ENCODE peak calls at places on chromosomes 2 and 18, in seven cellular contexts. One of them, this sample, is unnamed.

GRCh38 chr2:583666-584065 is 93.5 kb downstream of the TMEM18 start:
- DNase-seq in lower leg skin: peak
- DNase-seq in Calu3: no peak
- DNase-seq in body of pancreas: no peak
- DNase-seq in MCF 10A: no peak
- DNase-seq in B cell: no peak
- DNase-seq in NB4: no peak
- DNase-seq in this sample: no peak

GRCh38 chr18:62950246-62950645 is 234.9 kb downstream of the PHLPP1 start:
- DNase-seq in NB4: no peak
- DNase-seq in lower leg skin: no peak
- DNase-seq in body of pancreas: no peak
- DNase-seq in MCF 10A: no peak
- DNase-seq in Calu3: no peak
- DNase-seq in B cell: no peak
- DNase-seq in this sample: no peak

GRCh38 chr2:173431191-173431590 is 76.5 kb downstream of the CDCA7 start:
- DNase-seq in NB4: no peak
- DNase-seq in Calu3: no peak
- DNase-seq in lower leg skin: no peak
- DNase-seq in MCF 10A: no peak
- DNase-seq in B cell: no peak
- DNase-seq in body of pancreas: no peak
- DNase-seq in this sample: no peak

GRCh38 chr2:23836505-23836904 is 90.4 kb downstream of the ATAD2B start:
- DNase-seq in B cell: no peak
- DNase-seq in MCF 10A: no peak
- DNase-seq in body of pancreas: no peak
- DNase-seq in Calu3: no peak
- DNase-seq in NB4: no peak
- DNase-seq in lower leg skin: no peak
- DNase-seq in this sample: no peak

GRCh38 chr2:75340560-75340959 is 141.2 kb upstream of the TACR1 start:
- DNase-seq in B cell: no peak
- DNase-seq in MCF 10A: no peak
- DNase-seq in NB4: no peak
- DNase-seq in Calu3: no peak
- DNase-seq in lower leg skin: no peak
- DNase-seq in body of pancreas: no peak
- DNase-seq in this sample: no peak

GRCh38 chr2:14608245-14608644 is 24.3 kb upstream of the LRATD1 start:
- DNase-seq in MCF 10A: no peak
- DNase-seq in lower leg skin: no peak
- DNase-seq in body of pancreas: no peak
- DNase-seq in Calu3: no peak
- DNase-seq in NB4: no peak
- DNase-seq in B cell: no peak
- DNase-seq in this sample: no peak

GRCh38 chr2:216651370-216651881 is 18.2 kb downstream of the IGFBP2 start:
- DNase-seq in lower leg skin: no peak
- DNase-seq in body of pancreas: peak
- DNase-seq in NB4: peak
- DNase-seq in MCF 10A: peak
- DNase-seq in B cell: no peak
- DNase-seq in Calu3: peak
- DNase-seq in this sample: no peak

GRCh38 chr2:180406687-180407086 is 399.6 kb upstream of the CWC22 start:
- DNase-seq in lower leg skin: no peak
- DNase-seq in B cell: no peak
- DNase-seq in Calu3: no peak
- DNase-seq in body of pancreas: no peak
- DNase-seq in MCF 10A: no peak
- DNase-seq in NB4: no peak
- DNase-seq in this sample: no peak

GRCh38 chr2:127416486-127417001 is 1.7 kb upstream of the PROC start:
- DNase-seq in MCF 10A: no peak
- DNase-seq in Calu3: no peak
- DNase-seq in NB4: peak
- DNase-seq in body of pancreas: no peak
- DNase-seq in B cell: no peak
- DNase-seq in lower leg skin: no peak
- DNase-seq in this sample: no peak

GRCh38 chr2:218260742-218261423 is at the start of gene GPBAR1:
- DNase-seq in NB4: peak
- DNase-seq in B cell: no peak
- DNase-seq in lower leg skin: peak
- DNase-seq in MCF 10A: no peak
- DNase-seq in body of pancreas: peak
- DNase-seq in Calu3: peak
- DNase-seq in this sample: peak

GRCh38 chr2:18436408-18437077 is 123.9 kb downstream of the RDH14 start:
- DNase-seq in MCF 10A: no peak
- DNase-seq in Calu3: no peak
- DNase-seq in lower leg skin: no peak
- DNase-seq in body of pancreas: no peak
- DNase-seq in B cell: no peak
- DNase-seq in NB4: no peak
- DNase-seq in this sample: no peak

GRCh38 chr2:193690572-193690971 is 1495.8 kb upstream of the TMEFF2 start:
- DNase-seq in Calu3: no peak
- DNase-seq in NB4: no peak
- DNase-seq in body of pancreas: no peak
- DNase-seq in MCF 10A: no peak
- DNase-seq in lower leg skin: no peak
- DNase-seq in B cell: no peak
- DNase-seq in this sample: no peak

DNA sequence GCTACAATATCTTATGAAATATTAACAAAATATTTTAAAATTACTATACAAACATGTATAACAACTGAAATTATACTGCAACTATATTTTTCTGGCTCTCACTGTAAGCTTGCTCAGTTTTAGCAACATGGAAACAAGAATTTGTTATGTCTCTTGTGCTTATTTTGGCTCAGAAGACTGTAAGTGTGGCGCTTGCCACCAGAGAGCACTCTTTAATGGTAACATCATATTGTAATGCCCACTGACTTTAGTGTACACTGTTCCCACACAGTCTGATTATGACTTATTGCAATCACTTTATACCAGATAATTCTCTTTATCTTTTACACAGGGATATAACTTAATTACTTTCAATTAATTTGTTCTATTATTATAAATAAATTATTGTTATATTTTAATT is 1500.6 kb upstream of the TMEFF2 start:
- DNase-seq in Calu3: peak
- DNase-seq in body of pancreas: no peak
- DNase-seq in lower leg skin: no peak
- DNase-seq in NB4: peak
- DNase-seq in B cell: no peak
- DNase-seq in MCF 10A: peak
- DNase-seq in this sample: no peak
- TF ChIP-seq CTCF in Calu3: peak
- TF ChIP-seq CTCF in body of pancreas: no peak
- TF ChIP-seq CTCF in lower leg skin: no peak
- TF ChIP-seq CTCF in NB4: peak
- TF ChIP-seq CTCF in B cell: no peak
- TF ChIP-seq CTCF in MCF 10A: peak
- TF ChIP-seq CTCF in this sample: no peak

GRCh38 chr2:171571721-171572120 is 49.4 kb downstream of the CYBRD1 start:
- DNase-seq in Calu3: no peak
- DNase-seq in B cell: no peak
- DNase-seq in MCF 10A: no peak
- DNase-seq in body of pancreas: no peak
- DNase-seq in lower leg skin: no peak
- DNase-seq in NB4: no peak
- DNase-seq in this sample: no peak

GRCh38 chr2:171564463-171564862 is 42.2 kb downstream of the CYBRD1 start:
- DNase-seq in Calu3: no peak
- DNase-seq in B cell: no peak
- DNase-seq in body of pancreas: no peak
- DNase-seq in lower leg skin: no peak
- DNase-seq in MCF 10A: no peak
- DNase-seq in NB4: no peak
- DNase-seq in this sample: no peak

GRCh38 chr2:171566753-171567152 is 44.5 kb downstream of the CYBRD1 start:
- DNase-seq in Calu3: no peak
- DNase-seq in NB4: no peak
- DNase-seq in body of pancreas: no peak
- DNase-seq in lower leg skin: no peak
- DNase-seq in MCF 10A: no peak
- DNase-seq in B cell: no peak
- DNase-seq in this sample: no peak

GRCh38 chr2:171566099-171566498 is 43.8 kb downstream of the CYBRD1 start:
- DNase-seq in lower leg skin: no peak
- DNase-seq in Calu3: no peak
- DNase-seq in B cell: no peak
- DNase-seq in NB4: no peak
- DNase-seq in MCF 10A: no peak
- DNase-seq in body of pancreas: no peak
- DNase-seq in this sample: no peak

DNA sequence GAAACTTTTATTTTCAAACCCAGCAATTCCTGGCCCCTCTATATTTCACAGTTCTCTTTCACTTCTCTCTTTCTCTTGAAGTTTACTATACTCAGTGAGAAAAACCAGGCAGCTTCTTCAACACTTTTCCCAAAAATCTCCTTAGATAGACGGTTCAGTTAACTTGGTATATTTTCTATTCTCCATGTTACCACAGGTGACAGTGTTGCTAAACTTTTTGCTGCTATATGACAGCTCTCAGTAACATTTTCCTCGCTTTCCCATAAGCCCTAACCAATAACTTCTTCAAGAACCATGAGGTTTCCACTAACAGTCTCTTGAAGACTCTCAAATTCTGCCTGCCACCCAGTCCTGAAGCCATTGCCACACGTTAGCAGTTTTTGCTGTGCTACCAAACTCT is 45.8 kb downstream of the CYBRD1 start:
- DNase-seq in NB4: peak
- DNase-seq in Calu3: no peak
- DNase-seq in B cell: no peak
- DNase-seq in MCF 10A: no peak
- DNase-seq in body of pancreas: no peak
- DNase-seq in lower leg skin: no peak
- DNase-seq in this sample: no peak
- TF ChIP-seq CTCF in NB4: no peak
- TF ChIP-seq CTCF in Calu3: no peak
- TF ChIP-seq CTCF in B cell: no peak
- TF ChIP-seq CTCF in MCF 10A: no peak
- TF ChIP-seq CTCF in body of pancreas: no peak
- TF ChIP-seq CTCF in lower leg skin: no peak
- TF ChIP-seq CTCF in this sample: no peak

DNA sequence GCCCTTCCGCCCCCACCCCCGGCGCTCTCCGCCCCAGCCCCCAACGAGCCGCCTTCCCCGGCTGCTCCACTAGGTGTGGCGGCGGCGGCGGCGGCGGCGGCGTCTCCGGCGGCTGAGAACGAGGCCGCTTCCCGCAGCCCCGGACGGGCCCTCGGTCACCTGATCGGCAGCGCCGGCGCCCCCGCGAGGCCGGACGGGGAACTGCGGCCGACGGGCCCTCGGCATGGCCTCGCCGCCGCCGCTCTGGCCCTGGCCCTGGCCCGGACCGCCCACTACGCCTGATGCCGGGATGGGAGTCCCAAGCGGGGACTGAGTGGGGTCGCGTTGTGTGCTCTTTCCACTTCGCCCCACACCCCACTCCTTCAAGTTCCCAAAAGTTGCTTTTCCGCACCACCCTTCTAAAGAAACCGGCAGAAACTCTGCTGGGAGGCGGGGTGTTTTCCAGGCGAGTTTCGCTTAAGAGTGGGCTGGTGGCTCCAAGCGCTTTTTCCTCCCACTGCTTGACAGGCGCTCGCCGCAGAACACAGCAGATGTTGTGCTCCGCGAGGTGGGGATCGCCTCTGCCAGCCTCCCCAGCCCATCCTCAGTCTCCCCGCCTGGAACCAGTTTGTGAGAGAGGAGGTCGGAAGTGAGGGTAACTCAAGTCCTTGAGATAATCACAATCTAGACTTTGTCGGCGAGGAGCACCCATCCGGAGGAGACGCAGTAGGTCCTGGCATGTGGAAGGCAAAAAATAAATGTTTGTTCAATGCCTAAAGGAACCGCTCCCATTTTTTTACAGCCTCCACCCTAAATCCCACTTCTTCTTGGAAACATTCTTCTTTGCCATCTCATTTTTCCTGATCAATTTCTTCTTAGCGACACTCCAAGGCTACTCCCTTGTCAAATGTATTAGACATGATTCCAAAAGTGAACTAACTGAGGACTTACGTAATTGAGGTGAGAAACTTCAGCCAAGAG is at the start of gene NCKAP1:
- DNase-seq in lower leg skin: peak
- DNase-seq in MCF 10A: peak
- DNase-seq in NB4: no peak
- DNase-seq in body of pancreas: peak
- DNase-seq in B cell: peak
- DNase-seq in Calu3: peak
- DNase-seq in this sample: peak
- TF ChIP-seq CTCF in lower leg skin: no peak
- TF ChIP-seq CTCF in MCF 10A: peak
- TF ChIP-seq CTCF in NB4: no peak
- TF ChIP-seq CTCF in body of pancreas: peak
- TF ChIP-seq CTCF in B cell: peak
- TF ChIP-seq CTCF in Calu3: peak
- TF ChIP-seq CTCF in this sample: peak

GRCh38 chr2:220101902-220102301 is 474.5 kb downstream of the SLC4A3 start:
- DNase-seq in MCF 10A: no peak
- DNase-seq in Calu3: no peak
- DNase-seq in lower leg skin: no peak
- DNase-seq in NB4: no peak
- DNase-seq in B cell: no peak
- DNase-seq in body of pancreas: no peak
- DNase-seq in this sample: no peak

GRCh38 chr2:220107380-220107791 is 480.0 kb downstream of the SLC4A3 start:
- DNase-seq in body of pancreas: no peak
- DNase-seq in lower leg skin: no peak
- DNase-seq in MCF 10A: no peak
- DNase-seq in NB4: no peak
- DNase-seq in Calu3: no peak
- DNase-seq in B cell: no peak
- DNase-seq in this sample: no peak

GRCh38 chr2:220103596-220103995 is 476.2 kb downstream of the SLC4A3 start:
- DNase-seq in MCF 10A: no peak
- DNase-seq in B cell: no peak
- DNase-seq in body of pancreas: no peak
- DNase-seq in Calu3: no peak
- DNase-seq in NB4: no peak
- DNase-seq in lower leg skin: no peak
- DNase-seq in this sample: no peak

GRCh38 chr2:220106065-220106464 is 478.6 kb downstream of the SLC4A3 start:
- DNase-seq in B cell: no peak
- DNase-seq in body of pancreas: no peak
- DNase-seq in Calu3: no peak
- DNase-seq in lower leg skin: no peak
- DNase-seq in MCF 10A: no peak
- DNase-seq in NB4: no peak
- DNase-seq in this sample: no peak

GRCh38 chr2:220104871-220105351 is 477.5 kb downstream of the SLC4A3 start:
- DNase-seq in B cell: no peak
- DNase-seq in MCF 10A: peak
- DNase-seq in lower leg skin: no peak
- DNase-seq in body of pancreas: no peak
- DNase-seq in NB4: peak
- DNase-seq in Calu3: peak
- DNase-seq in this sample: peak
- TF ChIP-seq CTCF in B cell: no peak
- TF ChIP-seq CTCF in MCF 10A: no peak
- TF ChIP-seq CTCF in lower leg skin: no peak
- TF ChIP-seq CTCF in body of pancreas: no peak
- TF ChIP-seq CTCF in NB4: no peak
- TF ChIP-seq CTCF in Calu3: no peak
- TF ChIP-seq CTCF in this sample: no peak

GRCh38 chr2:101793277-101793969 is 95.9 kb downstream of the MAP4K4 start:
- DNase-seq in Calu3: no peak
- DNase-seq in MCF 10A: no peak
- DNase-seq in body of pancreas: peak
- DNase-seq in B cell: no peak
- DNase-seq in lower leg skin: no peak
- DNase-seq in NB4: no peak
- DNase-seq in this sample: peak
- TF ChIP-seq CTCF in Calu3: no peak
- TF ChIP-seq CTCF in MCF 10A: no peak
- TF ChIP-seq CTCF in body of pancreas: no peak
- TF ChIP-seq CTCF in B cell: no peak
- TF ChIP-seq CTCF in lower leg skin: no peak
- TF ChIP-seq CTCF in NB4: no peak
- TF ChIP-seq CTCF in this sample: no peak